ENCODE peak calls at places on chromosomes 7 and 10, in seven cellular contexts. Q, T, R, A, C, W and Y are unnamed samples.

GRCh38 chr10:49594594-49594993 is 15.5 kb upstream of the SLC18A3 start:
- DNase-seq in Q (no peak), R (no peak), C (peak), W (peak), A (no peak), T (no peak), Y (peak)

GRCh38 chr10:102741848-102742247 is 1.9 kb upstream of the WBP1L start:
- DNase-seq in T (no peak), C (no peak), A (no peak), Q (no peak), R (no peak), W (no peak), Y (no peak)

GRCh38 chr7:22442187-22442886 is 57.7 kb downstream of the STEAP1B start:
- DNase-seq in A (no peak), C (no peak), W (no peak), R (no peak), Q (peak), T (no peak), Y (no peak)

GRCh38 chr7:13282377-13282980 is 595.0 kb downstream of the ARL4A start:
- DNase-seq in T (no peak), R (no peak), C (peak), Q (no peak), W (peak), A (no peak), Y (no peak)

GRCh38 chr10:119303886-119304285 is 96.5 kb downstream of the GRK5 start:
- DNase-seq in A (no peak), C (no peak), W (peak), T (no peak), Q (no peak), R (no peak), Y (no peak)

GRCh38 chr7:30437823-30438574 is 40.6 kb downstream of the NOD1 start:
- DNase-seq in W (no peak), C (no peak), Q (no peak), R (no peak), A (no peak), T (no peak), Y (no peak)

GRCh38 chr10:117004627-117005453 is at the start of gene SHTN1:
- DNase-seq in W (peak), Q (peak), C (peak), A (peak), T (no peak), R (peak), Y (no peak)

GRCh38 chr10:103491729-103492364 is 1.7 kb upstream of the NEURL1 start:
- DNase-seq in Q (no peak), T (no peak), W (peak), A (no peak), C (peak), R (no peak), Y (no peak)

GRCh38 chr7:46707973-46708372 is 786.9 kb upstream of the IGFBP3 start:
- DNase-seq in W (no peak), C (no peak), R (no peak), T (no peak), A (no peak), Q (no peak), Y (no peak)

GRCh38 chr10:75029874-75030273 is 81.6 kb upstream of the SAMD8 start:
- DNase-seq in R (peak), A (no peak), Q (no peak), C (peak), T (no peak), W (no peak), Y (no peak)

GRCh38 chr7:81684513-81685262 is 85.2 kb downstream of the HGF start:
- DNase-seq in C (peak), A (peak), R (peak), Q (peak), W (peak), T (no peak), Y (no peak)

GRCh38 chr10:71435571-71436267 is 39.0 kb downstream of the CDH23 start:
- DNase-seq in A (peak), T (no peak), W (no peak), R (no peak), Q (no peak), C (peak), Y (no peak)

GRCh38 chr7:139774376-139774775 is 3.4 kb downstream of the HIPK2 start:
- DNase-seq in A (no peak), R (no peak), W (no peak), T (no peak), Q (no peak), C (peak), Y (no peak)

GRCh38 chr7:107937514-107937913 is 46.5 kb downstream of the DLD start:
- DNase-seq in C (no peak), Q (no peak), W (peak), T (no peak), A (no peak), R (no peak), Y (no peak)

GRCh38 chr7:149317986-149318672 is 56.1 kb downstream of the ZNF783 start:
- DNase-seq in Q (no peak), C (no peak), T (no peak), A (no peak), R (no peak), W (no peak), Y (no peak)
- TF ChIP-seq CTCF in Q (no peak), C (no peak), T (no peak), A (no peak), R (no peak), W (no peak), Y (no peak)

GRCh38 chr7:49479421-49479820 is 294.0 kb upstream of the VWC2 start:
- DNase-seq in T (no peak), C (no peak), W (no peak), Q (no peak), R (no peak), A (no peak), Y (no peak)

GRCh38 chr7:49488573-49488972 is 284.9 kb upstream of the VWC2 start:
- DNase-seq in T (no peak), A (no peak), Q (no peak), W (no peak), R (no peak), C (no peak), Y (no peak)

GRCh38 chr7:49479936-49480544 is 293.4 kb upstream of the VWC2 start:
- DNase-seq in C (no peak), W (no peak), A (no peak), R (no peak), T (no peak), Q (no peak), Y (no peak)

GRCh38 chr7:49486974-49487919 is 286.2 kb upstream of the VWC2 start:
- DNase-seq in A (no peak), T (no peak), R (no peak), Q (no peak), C (no peak), W (peak), Y (no peak)

DNA sequence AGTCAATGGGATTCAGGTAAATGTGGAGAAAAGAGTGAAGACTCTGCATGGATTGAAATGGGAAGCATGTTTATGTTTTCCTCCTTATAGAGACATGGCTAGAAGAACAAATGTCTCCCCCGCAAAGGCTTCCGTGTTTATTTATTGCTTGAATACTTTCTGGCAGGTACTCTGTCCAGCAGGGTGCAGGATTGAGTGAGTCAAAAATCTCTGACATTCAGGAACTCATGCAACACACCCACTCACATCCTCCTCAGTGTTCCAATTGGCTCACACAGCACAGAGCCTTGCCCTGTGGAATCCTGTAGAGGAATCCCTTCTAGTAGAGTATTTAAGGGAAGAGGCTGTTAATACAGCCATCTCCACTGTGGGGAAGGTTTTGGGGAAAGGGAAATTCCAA is 290.3 kb upstream of the VWC2 start:
- DNase-seq in T (no peak), A (no peak), W (no peak), R (no peak), Q (no peak), C (no peak), Y (no peak)
- TF ChIP-seq CTCF in T (no peak), A (no peak), W (no peak), R (no peak), Q (no peak), C (no peak), Y (no peak)

GRCh38 chr10:21021843-21022594 is 124.9 kb upstream of the NEBL start:
- DNase-seq in Q (no peak), A (no peak), C (peak), R (no peak), T (no peak), W (peak), Y (no peak)
- TF ChIP-seq CTCF in Q (no peak), A (no peak), C (peak), R (no peak), T (no peak), W (peak), Y (no peak)

GRCh38 chr7:98740643-98741042 is 123.6 kb downstream of the NPTX2 start:
- DNase-seq in C (no peak), T (no peak), A (no peak), R (no peak), Q (no peak), W (no peak), Y (no peak)

GRCh38 chr7:98748090-98748489 is 121.7 kb downstream of the TMEM130 start:
- DNase-seq in W (no peak), T (no peak), Q (no peak), A (no peak), R (no peak), C (no peak), Y (no peak)

GRCh38 chr7:98745722-98746318 is 124.0 kb downstream of the TMEM130 start:
- DNase-seq in T (peak), R (no peak), W (peak), A (no peak), C (peak), Q (peak), Y (peak)
- TF ChIP-seq CTCF in T (peak), R (no peak), W (peak), A (peak), C (peak), Q (peak), Y (peak)

GRCh38 chr7:2030475-2031456 is 202.0 kb downstream of the MAD1L1 start:
- DNase-seq in R (peak), W (no peak), Q (peak), C (no peak), A (no peak), T (no peak), Y (no peak)
- TF ChIP-seq CTCF in R (no peak), W (no peak), Q (no peak), C (no peak), A (no peak), T (no peak), Y (no peak)

DNA sequence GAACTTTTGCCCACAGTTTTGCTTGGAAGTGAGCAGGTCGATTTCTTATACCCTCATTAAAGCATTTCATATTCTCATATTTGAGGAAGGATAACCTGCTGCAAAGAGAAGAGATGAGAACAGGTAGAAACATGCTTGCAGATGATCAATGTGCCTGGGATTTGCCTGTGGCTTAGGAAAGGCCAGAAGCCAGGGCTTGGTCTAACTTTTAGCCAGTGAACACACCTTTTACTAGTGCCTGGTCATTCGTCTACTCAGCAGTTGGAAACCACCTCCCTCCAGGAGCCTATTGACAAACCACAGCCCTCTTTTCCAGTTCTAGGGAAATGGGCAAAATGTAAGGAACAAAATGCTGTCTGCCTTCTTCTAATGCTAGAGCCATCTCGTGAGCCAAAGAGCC is 518.3 kb downstream of the ADRA2A start:
- DNase-seq in W (no peak), R (no peak), A (no peak), T (no peak), C (no peak), Q (no peak), Y (no peak)
- TF ChIP-seq CTCF in W (no peak), R (no peak), A (no peak), T (no peak), C (no peak), Q (no peak), Y (no peak)

GRCh38 chr10:43170491-43170890 is 32.2 kb downstream of the CSGALNACT2 start:
- DNase-seq in T (no peak), R (no peak), Q (no peak), C (peak), W (peak), A (no peak), Y (no peak)
- TF ChIP-seq CTCF in T (no peak), R (no peak), Q (no peak), C (peak), W (peak), A (no peak), Y (no peak)

GRCh38 chr7:47991270-47991669 is 11.9 kb upstream of the HUS1 start:
- DNase-seq in C (no peak), R (no peak), A (no peak), T (no peak), Q (no peak), W (no peak), Y (no peak)

GRCh38 chr7:47991741-47992311 is 12.4 kb upstream of the HUS1 start:
- DNase-seq in T (peak), C (peak), A (peak), R (peak), W (peak), Q (peak), Y (no peak)

GRCh38 chr7:47990592-47990991 is 11.2 kb upstream of the HUS1 start:
- DNase-seq in R (no peak), Q (no peak), A (no peak), C (no peak), T (no peak), W (no peak), Y (no peak)

GRCh38 chr7:47988496-47989386 is 9.3 kb upstream of the HUS1 start:
- DNase-seq in T (no peak), A (no peak), W (no peak), R (no peak), C (no peak), Q (no peak), Y (no peak)

DNA sequence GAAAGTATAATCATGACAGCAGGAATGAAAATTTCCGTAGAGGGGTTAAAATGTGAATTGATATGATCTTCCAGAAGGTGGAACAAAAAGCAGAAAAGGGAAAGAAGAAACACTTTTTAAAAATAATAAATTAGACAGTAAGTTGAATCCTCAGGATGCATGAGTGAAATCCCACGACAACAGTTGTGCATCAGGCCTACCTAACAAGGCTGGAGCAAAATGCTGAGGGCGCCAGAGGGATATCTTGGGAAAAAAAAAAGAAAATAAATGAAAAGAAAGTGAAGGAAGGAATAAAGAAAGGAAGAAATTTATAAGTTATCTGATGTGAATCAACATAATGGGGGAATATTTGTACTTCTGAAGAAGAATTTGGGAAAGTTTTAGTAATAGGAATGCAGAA is 13.0 kb upstream of the HUS1 start:
- DNase-seq in Q (no peak), R (no peak), C (no peak), W (no peak), A (no peak), T (no peak), Y (no peak)
- TF ChIP-seq CTCF in Q (no peak), R (no peak), C (no peak), W (no peak), A (no peak), T (no peak), Y (no peak)